ENCODE peak calls at places on chromosomes 16 and 17, in six cellular contexts. K, G, T, J, L and Y are unnamed samples.

GRCh38 chr17:50934672-50935200 is 68.6 kb upstream of the TOB1 start:
- DNase-seq in K (peak), G (no peak), T (no peak), J (no peak), L (no peak), Y (no peak)

GRCh38 chr16:82456683-82457082 is 170.1 kb upstream of the CDH13 start:
- DNase-seq in K (peak), G (peak), T (peak), J (no peak), L (peak), Y (no peak)

GRCh38 chr17:16425698-16426659 is 10.6 kb downstream of the TRPV2 start:
- DNase-seq in K (no peak), G (no peak), T (no peak), J (no peak), L (no peak), Y (no peak)

GRCh38 chr16:65327346-65327745 is 205.5 kb upstream of the CDH11 start:
- DNase-seq in K (no peak), G (no peak), T (no peak), J (no peak), L (no peak), Y (no peak)

GRCh38 chr16:53022374-53022773 is 30.3 kb downstream of the CHD9NB start:
- DNase-seq in K (peak), G (peak), T (peak), J (peak), L (peak), Y (no peak)

GRCh38 chr16:57134982-57135381 is 42.6 kb downstream of the CPNE2 start:
- DNase-seq in K (no peak), G (no peak), T (no peak), J (no peak), L (peak), Y (no peak)

GRCh38 chr16:79716645-79717323 is 116.2 kb upstream of the MAF start:
- DNase-seq in K (no peak), G (no peak), T (peak), J (no peak), L (no peak), Y (no peak)

GRCh38 chr16:3498988-3499387 is 1.8 kb upstream of the CLUAP1 start:
- DNase-seq in K (no peak), G (no peak), T (no peak), J (no peak), L (no peak), Y (no peak)

GRCh38 chr17:41894791-41895331 is 23.9 kb downstream of the ACLY start:
- DNase-seq in K (no peak), G (no peak), T (peak), J (peak), L (no peak), Y (no peak)

GRCh38 chr17:77802333-77802615 is 156.2 kb upstream of the TNRC6C start:
- DNase-seq in K (no peak), G (no peak), T (peak), J (no peak), L (no peak), Y (no peak)

GRCh38 chr16:90077757-90078593 is 844 bp upstream of the PRDM7 start:
- DNase-seq in K (peak), G (peak), T (peak), J (no peak), L (peak), Y (no peak)

GRCh38 chr17:7634384-7634783 is 4.4 kb downstream of the SHBG start:
- DNase-seq in K (peak), G (peak), T (peak), J (peak), L (no peak), Y (no peak)

GRCh38 chr17:48037036-48037881 is at the start of gene COPZ2:
- DNase-seq in K (no peak), G (peak), T (peak), J (no peak), L (peak), Y (no peak)

GRCh38 chr16:54305066-54305465 is 18.5 kb upstream of the IRX3 start:
- DNase-seq in K (no peak), G (no peak), T (no peak), J (no peak), L (no peak), Y (no peak)

GRCh38 chr16:24774510-24774909 is 45.1 kb downstream of the TNRC6A start:
- DNase-seq in K (no peak), G (no peak), T (no peak), J (no peak), L (no peak), Y (no peak)

GRCh38 chr17:69810326-69811035 is 264.5 kb upstream of the KCNJ16 start:
- DNase-seq in K (no peak), G (no peak), T (no peak), J (no peak), L (no peak), Y (no peak)

GRCh38 chr16:83685615-83686165 is 122.1 kb upstream of the HSBP1 start:
- DNase-seq in K (no peak), G (no peak), T (no peak), J (no peak), L (no peak), Y (no peak)

GRCh38 chr16:85639529-85640253 is 26.6 kb downstream of the GSE1 start:
- DNase-seq in K (no peak), G (no peak), T (peak), J (no peak), L (no peak), Y (peak)

GRCh38 chr17:18183334-18184142 is at the start of gene ALKBH5:
- DNase-seq in K (peak), G (peak), T (peak), J (peak), L (peak), Y (peak)

GRCh38 chr17:43449470-43450202 is 34.1 kb upstream of the DHX8 start:
- DNase-seq in K (no peak), G (peak), T (no peak), J (no peak), L (no peak), Y (no peak)

GRCh38 chr17:81221842-81222619 is 734 bp downstream of the CEP131 start:
- DNase-seq in K (no peak), G (no peak), T (peak), J (no peak), L (no peak), Y (peak)

GRCh38 chr17:247767-248166 is 66.3 kb upstream of the DOC2B start:
- DNase-seq in K (no peak), G (no peak), T (no peak), J (no peak), L (peak), Y (peak)

GRCh38 chr16:518858-519257 is 8.7 kb upstream of the CAPN15 start:
- DNase-seq in K (no peak), G (no peak), T (no peak), J (no peak), L (no peak), Y (no peak)

GRCh38 chr17:73205326-73205980 is 12.6 kb downstream of the COG1 start:
- DNase-seq in K (no peak), G (no peak), T (no peak), J (no peak), L (no peak), Y (no peak)

GRCh38 chr16:86836503-86837125 is 258.3 kb downstream of the FOXL1 start:
- DNase-seq in K (no peak), G (no peak), T (no peak), J (no peak), L (no peak), Y (no peak)

GRCh38 chr17:6526362-6527152 is 29.8 kb downstream of the PITPNM3 start:
- DNase-seq in K (no peak), G (no peak), T (no peak), J (no peak), L (no peak), Y (peak)

GRCh38 chr16:20928774-20929411 is 28.3 kb downstream of the LYRM1 start:
- DNase-seq in K (no peak), G (no peak), T (no peak), J (no peak), L (no peak), Y (peak)

GRCh38 chr17:48989100-48989499 is 8.1 kb upstream of the IGF2BP1 start:
- DNase-seq in K (no peak), G (no peak), T (no peak), J (no peak), L (no peak), Y (no peak)

GRCh38 chr17:78789663-78790181 is 7.6 kb upstream of the CYTH1 start:
- DNase-seq in K (no peak), G (no peak), T (peak), J (no peak), L (peak), Y (peak)

GRCh38 chr16:75319513-75320401 is 68.3 kb upstream of the BCAR1 start:
- DNase-seq in K (no peak), G (no peak), T (no peak), J (no peak), L (no peak), Y (no peak)

GRCh38 chr17:29085223-29085622 is 42.3 kb downstream of the PIPOX start:
- DNase-seq in K (no peak), G (no peak), T (no peak), J (no peak), L (no peak), Y (no peak)

GRCh38 chr17:82200743-82201497 is 11.7 kb downstream of the CCDC57 start:
- DNase-seq in K (peak), G (no peak), T (peak), J (no peak), L (no peak), Y (no peak)

GRCh38 chr17:50161911-50162288 is 3.9 kb upstream of the SGCA start:
- DNase-seq in K (no peak), G (no peak), T (no peak), J (no peak), L (no peak), Y (no peak)

GRCh38 chr17:29045734-29046133 is 2.8 kb downstream of the PIPOX start:
- DNase-seq in K (no peak), G (no peak), T (no peak), J (no peak), L (no peak), Y (no peak)

GRCh38 chr16:15482068-15482747 is 47.8 kb downstream of the BMERB1 start:
- DNase-seq in K (peak), G (peak), T (peak), J (peak), L (peak), Y (no peak)

GRCh38 chr16:86048221-86048620 is 149.3 kb downstream of the IRF8 start:
- DNase-seq in K (no peak), G (no peak), T (no peak), J (no peak), L (peak), Y (peak)

GRCh38 chr17:63474174-63474913 is 2.5 kb upstream of the ACE start:
- DNase-seq in K (no peak), G (no peak), T (no peak), J (peak), L (peak), Y (no peak)

GRCh38 chr17:82915697-82916027 is 75.8 kb upstream of the ZNF750 start:
- DNase-seq in K (no peak), G (no peak), T (no peak), J (no peak), L (no peak), Y (no peak)

GRCh38 chr17:7147772-7148171 is 31.4 kb downstream of the ASGR1 start:
- DNase-seq in K (no peak), G (no peak), T (no peak), J (no peak), L (no peak), Y (no peak)

DNA sequence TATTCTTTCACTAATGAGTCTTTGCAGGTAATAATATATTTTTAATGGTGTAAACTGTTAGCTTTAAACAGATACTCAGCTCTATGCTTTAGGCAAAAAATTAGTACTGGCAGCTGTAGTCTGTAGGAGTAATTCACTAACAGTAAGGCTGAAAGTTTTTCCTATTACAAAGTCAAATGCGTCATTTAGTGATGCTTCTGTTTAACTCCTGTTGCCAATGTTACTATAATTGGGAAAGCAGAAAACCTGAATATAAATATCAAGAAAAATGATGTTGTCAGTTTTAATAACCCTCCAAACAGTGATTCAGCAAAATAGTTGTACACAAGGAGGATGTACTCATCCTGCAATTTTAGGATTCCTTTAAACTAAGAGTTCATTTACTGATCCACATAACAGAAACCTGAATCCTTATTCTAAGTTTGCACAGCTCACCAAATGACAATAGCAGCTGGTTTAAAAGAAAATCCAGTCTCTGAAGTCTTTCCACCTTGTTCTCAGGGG is 4.3 kb downstream of the CDR2 start:
- DNase-seq in K (no peak), G (no peak), T (no peak), J (no peak), L (no peak), Y (no peak)
- TF ChIP-seq EP300 in K (no peak), G (no peak), T (peak), J (no peak), L (peak), Y (peak)

GRCh38 chr17:60169921-60170817 is 20.4 kb downstream of the CA4 start:
- DNase-seq in K (peak), G (no peak), T (no peak), J (no peak), L (peak), Y (no peak)
- TF ChIP-seq EP300 in K (peak), G (no peak), T (no peak), J (no peak), L (no peak), Y (no peak)

DNA sequence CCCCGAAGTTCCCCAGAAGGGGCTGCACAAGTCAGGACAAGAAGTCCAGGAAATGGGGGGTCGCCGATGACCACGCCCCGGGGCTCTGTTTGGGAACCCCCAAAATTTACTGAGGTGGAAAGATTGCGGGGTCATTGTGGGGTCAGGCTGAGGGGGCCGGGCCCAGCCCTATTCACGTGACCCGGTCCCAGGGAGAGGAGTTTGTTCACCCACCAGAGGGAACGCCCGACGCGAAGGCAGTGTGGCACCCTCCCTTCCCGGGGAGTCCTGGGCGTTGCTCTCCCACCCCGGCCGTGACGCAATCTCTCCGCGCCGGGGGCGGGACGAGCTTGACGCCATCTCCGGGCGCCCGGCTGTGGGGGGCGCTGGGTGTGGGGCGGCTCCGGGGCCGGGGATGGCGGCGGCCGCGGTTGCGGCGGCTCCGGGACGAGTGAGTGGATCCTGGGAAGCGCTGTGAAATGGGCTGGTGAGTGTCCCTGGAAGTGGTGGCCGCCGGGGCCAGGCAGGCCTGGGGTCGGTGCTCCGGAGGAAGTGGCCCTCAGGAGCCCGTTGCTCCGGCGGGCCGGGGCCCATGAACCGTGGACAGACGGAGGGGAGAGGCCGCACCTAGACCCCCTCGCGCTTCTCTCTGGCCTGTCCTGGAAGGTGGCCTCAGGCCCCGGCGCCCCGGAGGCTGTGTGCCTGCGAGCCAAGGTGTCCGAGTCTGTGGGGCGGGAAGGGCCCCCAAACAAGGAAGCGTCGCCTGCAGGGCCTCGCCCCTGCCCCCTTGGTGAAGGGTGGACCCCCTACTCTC is at the start of gene ATXN1L:
- DNase-seq in K (peak), G (peak), T (peak), J (peak), L (peak), Y (peak)
- TF ChIP-seq EP300 in K (no peak), G (no peak), T (no peak), J (no peak), L (peak), Y (no peak)

DNA sequence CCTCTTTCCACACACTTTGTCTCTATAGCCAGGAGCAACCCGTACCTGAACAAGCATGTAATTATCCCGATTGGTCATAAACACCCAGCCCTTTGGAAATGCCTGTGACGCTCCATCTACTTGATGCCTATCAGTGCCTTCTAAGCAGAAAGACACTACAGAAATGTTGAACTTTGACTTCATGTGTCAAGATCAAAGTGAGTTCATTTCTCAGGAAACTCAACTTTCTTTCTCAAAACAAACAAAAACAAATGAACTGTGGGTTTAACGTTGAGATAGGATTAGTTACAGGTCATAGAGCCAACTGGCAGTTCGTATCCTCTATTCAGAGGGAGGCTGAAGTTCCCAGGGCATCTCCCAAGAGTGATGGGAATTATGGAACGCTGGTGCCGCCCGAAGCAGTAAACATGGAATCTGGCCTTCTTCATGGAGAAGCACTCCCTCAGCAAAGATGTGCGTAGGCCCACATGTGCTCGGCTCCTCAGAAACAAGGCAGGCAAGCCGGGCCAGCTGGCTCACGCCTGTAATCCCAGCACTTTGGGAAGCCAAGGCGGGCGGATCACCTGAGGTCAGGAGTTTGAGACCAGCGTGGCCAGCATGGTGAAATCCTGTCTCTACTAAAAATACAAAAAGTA is 9.5 kb downstream of the SLC6A4 start:
- DNase-seq in K (no peak), G (no peak), T (no peak), J (no peak), L (no peak), Y (no peak)
- TF ChIP-seq EP300 in K (no peak), G (no peak), T (no peak), J (no peak), L (no peak), Y (no peak)

GRCh38 chr16:10812352-10813122 is 6.1 kb downstream of the TVP23A start:
- DNase-seq in K (no peak), G (no peak), T (no peak), J (no peak), L (no peak), Y (no peak)
- TF ChIP-seq EP300 in K (no peak), G (no peak), T (no peak), J (no peak), L (no peak), Y (no peak)

DNA sequence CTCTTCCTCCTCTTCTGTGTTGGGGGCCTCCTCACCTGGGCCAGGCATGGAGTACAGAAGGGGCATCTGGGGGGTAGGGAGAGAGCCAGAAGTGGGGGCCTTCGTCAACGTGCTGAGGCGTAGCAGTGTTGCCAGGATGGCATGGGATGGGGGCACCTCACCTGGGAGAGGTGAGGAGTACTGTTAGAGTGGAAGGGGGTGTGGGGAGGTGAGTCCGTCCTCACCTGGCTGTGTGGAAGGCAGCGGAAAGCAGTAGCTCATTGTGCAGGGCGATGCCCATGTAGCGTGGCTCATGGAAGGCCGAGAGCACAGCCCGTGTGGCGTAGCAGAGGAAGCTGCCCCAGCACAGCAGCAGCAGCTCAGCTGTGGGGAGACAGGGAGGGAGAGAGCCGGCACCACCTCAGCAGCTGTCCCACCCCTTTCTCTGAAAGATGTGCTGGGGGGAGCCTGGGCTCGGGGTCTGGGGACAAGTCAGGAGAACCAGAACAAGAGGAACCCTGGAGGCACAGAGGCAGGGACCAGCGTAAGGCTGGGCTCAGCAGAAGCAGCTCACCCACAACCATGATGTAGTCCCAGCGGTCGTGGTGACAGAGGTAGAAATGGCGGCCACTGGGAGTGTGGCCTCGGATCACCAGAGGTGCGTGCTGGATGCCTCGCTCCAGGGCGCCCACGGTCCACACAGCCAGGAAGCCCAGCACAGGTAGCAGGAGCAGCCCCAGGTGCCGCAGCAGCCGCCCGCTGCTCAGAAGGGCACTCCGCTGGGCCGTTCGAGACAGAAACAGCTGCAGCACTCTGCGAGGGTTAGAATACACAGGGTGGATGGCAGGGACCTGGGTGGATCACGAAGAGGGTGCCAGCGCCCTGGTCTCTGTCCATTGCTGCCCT is 9.0 kb downstream of the GPR179 start:
- DNase-seq in K (no peak), G (no peak), T (peak), J (no peak), L (no peak), Y (no peak)
- TF ChIP-seq EP300 in K (no peak), G (no peak), T (no peak), J (no peak), L (no peak), Y (no peak)

GRCh38 chr17:68020451-68020779 is 15.1 kb upstream of the KPNA2 start:
- DNase-seq in K (no peak), G (no peak), T (no peak), J (no peak), L (no peak), Y (no peak)

GRCh38 chr17:68019675-68020450 is 15.7 kb upstream of the KPNA2 start:
- DNase-seq in K (peak), G (peak), T (peak), J (peak), L (peak), Y (peak)

GRCh38 chr17:68016838-68017237 is 18.7 kb upstream of the KPNA2 start:
- DNase-seq in K (no peak), G (no peak), T (no peak), J (no peak), L (no peak), Y (no peak)

GRCh38 chr17:68019336-68019674 is 16.2 kb upstream of the KPNA2 start:
- DNase-seq in K (no peak), G (no peak), T (no peak), J (no peak), L (no peak), Y (no peak)

GRCh38 chr17:68021963-68022362 is 13.6 kb upstream of the KPNA2 start:
- DNase-seq in K (no peak), G (no peak), T (no peak), J (no peak), L (no peak), Y (no peak)
- TF ChIP-seq EP300 in K (no peak), G (no peak), T (no peak), J (no peak), L (no peak), Y (no peak)